ENCODE peak calls at places on chromosomes 6 and 20, in nine cellular contexts. J is NCI-H2171; U is stimulated activated CD8-positive, alpha-beta memory T cell treated with anti-CD3 and anti-CD28 coated beads, Interleukin-4, amount 100 ng/mL, for 24 hours; S is activated gamma-delta T cell treated with Interleukin-2 at 50 U/mL for 16 hours; T is EH; C is occipital lobe; Y is aorta; G is HTR-8/SVneo; N is omental fat pad. E is an unnamed sample.

GRCh38 chr6:89050155-89050554 is 30.4 kb upstream of the PNRC1 start:
- DNase-seq in S (no peak), G (no peak), N (peak), J (no peak), Y (peak), T (peak), C (no peak), U (no peak), E (no peak)

GRCh38 chr6:6872924-6873344 is 234.8 kb upstream of the RREB1 start:
- DNase-seq in U (no peak), Y (no peak), J (no peak), S (no peak), G (no peak), N (no peak), T (no peak), C (no peak), E (no peak)

GRCh38 chr6:93419304-93420162 is at the start of gene EPHA7:
- DNase-seq in S (no peak), C (peak), N (peak), J (peak), U (peak), Y (peak), G (peak), T (peak), E (peak)

GRCh38 chr6:37819802-37820712 is 530 bp downstream of the ZFAND3 start:
- DNase-seq in T (peak), Y (peak), C (no peak), U (peak), S (peak), J (peak), G (peak), N (peak), E (no peak)

GRCh38 chr6:63213325-63213724 is 2.1 kb downstream of the FKBP1C start:
- DNase-seq in G (no peak), N (no peak), Y (no peak), U (no peak), S (no peak), J (no peak), T (no peak), C (no peak), E (no peak)

GRCh38 chr6:43814111-43814510 is 44.1 kb downstream of the VEGFA start:
- DNase-seq in C (no peak), T (no peak), S (no peak), Y (no peak), N (no peak), J (no peak), U (no peak), G (no peak), E (no peak)

GRCh38 chr20:21270806-21271205 is 32.3 kb upstream of the XRN2 start:
- DNase-seq in Y (no peak), J (no peak), C (no peak), S (no peak), G (no peak), N (no peak), U (no peak), T (no peak), E (no peak)

GRCh38 chr6:146851837-146852236 is 253.1 kb downstream of the ADGB start:
- DNase-seq in T (peak), J (no peak), U (no peak), S (no peak), Y (no peak), C (no peak), N (no peak), G (peak), E (no peak)

GRCh38 chr20:50273601-50274491 is 83.2 kb downstream of the CEBPB start:
- DNase-seq in Y (peak), C (no peak), N (no peak), G (no peak), J (peak), T (no peak), U (no peak), S (no peak), E (no peak)

GRCh38 chr6:134928151-134928917 is 21.6 kb downstream of the ALDH8A1 start:
- DNase-seq in J (no peak), Y (no peak), T (no peak), C (no peak), U (no peak), S (no peak), N (no peak), G (no peak), E (no peak)

E was measured in NCI-H1694.